ENCODE peak calls at places on chromosomes 7 and 10, in eight cellular contexts. I, V, J, Q, T, E, O and H are unnamed samples.
A peak's percentile ranks its signal among the peaks of the same experiment; 100 is the strongest.

GRCh38 chr10:28664369-28664740 is 13.0 kb upstream of the BAMBI start:
- DNase-seq in I (no peak), V (no peak), J (no peak), Q (no peak), T (no peak), E (no peak), O (no peak), H (no peak)

GRCh38 chr10:88932539-88933256 is 19.9 kb downstream of the ACTA2 start:
- DNase-seq in I (peak; percentile 44), V (peak; percentile 19), J (peak; percentile 83), Q (no peak), T (peak; percentile 38), E (no peak), O (no peak), H (peak; percentile 32)

GRCh38 chr10:5628798-5629788 is 37.3 kb downstream of the ASB13 start:
- DNase-seq in I (no peak), V (no peak), J (no peak), Q (no peak), T (no peak), E (no peak), O (no peak), H (no peak)

GRCh38 chr7:44046321-44047061 is 2.0 kb downstream of the DBNL start:
- DNase-seq in I (no peak), V (peak; percentile 34), J (peak; percentile 55), Q (peak; percentile 76), T (no peak), E (no peak), O (no peak), H (no peak)

GRCh38 chr10:52578871-52579405 is 193.6 kb downstream of the MBL2 start:
- DNase-seq in I (no peak), V (no peak), J (no peak), Q (no peak), T (no peak), E (no peak), O (no peak), H (no peak)

GRCh38 chr10:116960066-116960465 is 44.9 kb downstream of the SHTN1 start:
- DNase-seq in I (no peak), V (no peak), J (no peak), Q (no peak), T (no peak), E (no peak), O (no peak), H (no peak)

GRCh38 chr7:47654672-47655340 is 72.9 kb upstream of the TNS3 start:
- DNase-seq in I (no peak), V (no peak), J (no peak), Q (no peak), T (no peak), E (no peak), O (no peak), H (no peak)

GRCh38 chr10:31819393-31819820 is 109.2 kb downstream of the ARHGAP12 start:
- DNase-seq in I (no peak), V (peak; percentile 20), J (no peak), Q (no peak), T (no peak), E (no peak), O (no peak), H (no peak)

GRCh38 chr7:32299133-32299702 is 191.0 kb downstream of the LSM5 start:
- DNase-seq in I (no peak), V (no peak), J (no peak), Q (no peak), T (no peak), E (no peak), O (no peak), H (no peak)

GRCh38 chr10:119303886-119304285 is 96.5 kb downstream of the GRK5 start:
- DNase-seq in I (no peak), V (peak; percentile 13), J (no peak), Q (no peak), T (no peak), E (no peak), O (no peak), H (peak; percentile 67)

GRCh38 chr10:47322300-47323061 is at the start of gene GDF2:
- DNase-seq in I (no peak), V (peak; percentile 73), J (no peak), Q (no peak), T (no peak), E (no peak), O (no peak), H (no peak)

GRCh38 chr7:38463277-38464224 is 167.6 kb downstream of the AMPH start:
- DNase-seq in I (no peak), V (no peak), J (peak; percentile 73), Q (peak; percentile 61), T (peak; percentile 51), E (no peak), O (no peak), H (peak; percentile 44)

GRCh38 chr7:129780257-129781127 is 169.0 kb downstream of the NRF1 start:
- DNase-seq in I (peak; percentile 83), V (peak; percentile 99), J (no peak), Q (no peak), T (peak; percentile 91), E (peak; percentile 74), O (peak; percentile 95), H (peak; percentile 91)

GRCh38 chr7:123372368-123372767 is 162.0 kb downstream of the IQUB start:
- DNase-seq in I (no peak), V (no peak), J (no peak), Q (no peak), T (no peak), E (no peak), O (no peak), H (no peak)

GRCh38 chr7:29194206-29194593 is 375 bp upstream of the CHN2 start:
- DNase-seq in I (no peak), V (no peak), J (peak; percentile 67), Q (no peak), T (peak; percentile 22), E (no peak), O (no peak), H (peak; percentile 27)

GRCh38 chr7:132250480-132251326 is 325.6 kb downstream of the PLXNA4 start:
- DNase-seq in I (no peak), V (no peak), J (no peak), Q (no peak), T (no peak), E (no peak), O (no peak), H (no peak)

GRCh38 chr7:132247995-132248618 is 328.2 kb downstream of the PLXNA4 start:
- DNase-seq in I (no peak), V (no peak), J (no peak), Q (no peak), T (no peak), E (no peak), O (no peak), H (no peak)

GRCh38 chr7:132248841-132249590 is 327.3 kb downstream of the PLXNA4 start:
- DNase-seq in I (no peak), V (no peak), J (no peak), Q (no peak), T (no peak), E (no peak), O (no peak), H (no peak)

GRCh38 chr7:132251327-132251659 is 325.0 kb downstream of the PLXNA4 start:
- DNase-seq in I (no peak), V (no peak), J (peak; percentile 92), Q (no peak), T (peak; percentile 88), E (no peak), O (peak; percentile 60), H (peak; percentile 96)

DNA sequence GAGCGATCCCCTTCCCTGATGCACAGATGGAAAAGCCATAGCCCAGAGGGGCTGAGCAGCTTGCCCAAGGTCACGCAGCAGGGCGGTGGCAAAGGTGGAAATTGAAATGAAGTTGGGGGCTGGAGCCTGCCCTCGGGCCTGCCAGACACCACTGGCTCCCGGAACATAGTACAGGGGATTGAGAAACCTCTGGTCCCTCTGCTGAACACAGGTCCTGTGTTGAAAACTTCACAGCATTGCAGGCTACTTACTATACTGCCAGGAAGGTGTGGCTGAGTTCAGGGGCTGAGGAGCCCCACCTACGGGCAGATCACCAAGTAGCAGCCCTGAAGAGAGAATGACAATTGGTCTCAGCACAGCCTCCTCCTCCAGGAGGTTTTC is 326.7 kb downstream of the PLXNA4 start:
- DNase-seq in I (peak; percentile 40), V (peak; percentile 51), J (no peak), Q (no peak), T (peak; percentile 57), E (peak; percentile 44), O (peak; percentile 19), H (peak; percentile 45)
- TF ChIP-seq POLR2AphosphoS5 in I (no peak), V (no peak), J (no peak), Q (no peak), T (no peak), E (no peak), O (no peak), H (no peak)

GRCh38 chr7:75900617-75901315 is 14.2 kb upstream of the POR start:
- DNase-seq in I (no peak), V (no peak), J (no peak), Q (no peak), T (no peak), E (no peak), O (no peak), H (no peak)
- TF ChIP-seq EP300 in I (no peak), V (no peak), J (no peak), Q (no peak), T (no peak), E (no peak), O (no peak), H (no peak)

DNA sequence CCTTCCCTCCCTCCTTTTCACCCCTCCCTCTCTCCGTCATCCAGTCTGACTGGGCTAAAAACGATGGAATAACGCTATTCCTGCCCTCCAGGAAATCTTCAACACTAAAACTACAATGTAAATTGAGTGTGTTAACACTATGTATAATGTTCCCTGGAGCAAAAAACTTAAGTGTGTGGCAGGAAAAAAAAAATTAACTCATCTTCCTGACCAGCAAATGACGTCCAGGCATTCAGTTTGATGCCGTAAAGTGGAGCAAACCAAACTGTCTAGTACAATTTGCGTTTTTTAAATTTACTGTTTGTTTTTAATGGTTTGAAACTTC is 545 bp upstream of the MTPN start:
- DNase-seq in I (no peak), V (no peak), J (no peak), Q (no peak), T (no peak), E (no peak), O (no peak), H (no peak)
- H3K4me1 ChIP-seq in I (peaks cover 18% of the 10 kb centered on the region), V (peaks cover 66% of the 10 kb centered on the region), J (no peaks in the 10 kb centered on the region), Q (peaks cover 27% of the 10 kb centered on the region), T (peaks cover 50% of the 10 kb centered on the region), E (no peaks in the 10 kb centered on the region), O (peaks cover 44% of the 10 kb centered on the region), H (peaks cover 56% of the 10 kb centered on the region)

GRCh38 chr10:74153676-74154075 is 2.7 kb downstream of the ADK start:
- DNase-seq in I (no peak), V (no peak), J (no peak), Q (no peak), T (no peak), E (no peak), O (no peak), H (no peak)

GRCh38 chr10:74153123-74153522 is 2.1 kb downstream of the ADK start:
- DNase-seq in I (peak; percentile 24), V (peak; percentile 51), J (no peak), Q (no peak), T (no peak), E (no peak), O (no peak), H (no peak)

GRCh38 chr10:74151879-74152722 is 1.1 kb downstream of the ADK start:
- DNase-seq in I (no peak), V (peak; percentile 18), J (no peak), Q (no peak), T (no peak), E (no peak), O (no peak), H (no peak)

GRCh38 chr10:74151057-74151878 is at the start of gene ADK:
- DNase-seq in I (peak; percentile 98), V (peak; percentile 100), J (peak; percentile 99), Q (no peak), T (peak; percentile 100), E (peak; percentile 98), O (peak; percentile 94), H (peak; percentile 100)

GRCh38 chr10:74150151-74151056 is at the start of gene AP3M1:
- DNase-seq in I (peak; percentile 83), V (peak; percentile 89), J (peak; percentile 91), Q (peak; percentile 97), T (peak; percentile 84), E (peak; percentile 81), O (peak; percentile 87), H (peak; percentile 85)
- TF ChIP-seq POLR2AphosphoS5 in I (peak; percentile 43), V (peak; percentile 60), J (no peak), Q (peak; percentile 24), T (no peak), E (peak; percentile 29), O (no peak), H (no peak)